ENCODE peak calls at places on chromosomes 7 and 10, in nine cellular contexts. H, E, R, I, Y, J, S, F and W are unnamed samples.

GRCh38 chr7:143000648-143001047 is 26.3 kb downstream of the OR9A2 start:
- DNase-seq in H (no peak), E (no peak), R (no peak), I (no peak), Y (no peak), J (no peak), S (no peak), F (no peak), W (no peak)

GRCh38 chr10:21991785-21992184 is 11.7 kb downstream of the DNAJC1 start:
- DNase-seq in H (no peak), E (no peak), R (no peak), I (no peak), Y (no peak), J (no peak), S (no peak), F (no peak), W (no peak)

GRCh38 chr10:113523628-113524027 is 29.2 kb upstream of the HABP2 start:
- DNase-seq in H (no peak), E (no peak), R (no peak), I (no peak), Y (no peak), J (no peak), S (no peak), F (no peak), W (no peak)

GRCh38 chr10:2852574-2853323 is 214.6 kb upstream of the PFKP start:
- DNase-seq in H (no peak), E (no peak), R (no peak), I (no peak), Y (no peak), J (no peak), S (no peak), F (no peak), W (no peak)

GRCh38 chr10:62308101-62308500 is 39.5 kb upstream of the RTKN2 start:
- DNase-seq in H (no peak), E (no peak), R (no peak), I (no peak), Y (no peak), J (no peak), S (no peak), F (no peak), W (no peak)

GRCh38 chr7:133702078-133702477 is 425.1 kb upstream of the LRGUK start:
- DNase-seq in H (no peak), E (no peak), R (no peak), I (no peak), Y (no peak), J (no peak), S (no peak), F (no peak), W (no peak)

GRCh38 chr7:131819891-131820290 is 263.5 kb upstream of the PODXL start:
- DNase-seq in H (no peak), E (no peak), R (no peak), I (no peak), Y (no peak), J (no peak), S (no peak), F (no peak), W (no peak)

GRCh38 chr10:132878091-132878729 is 64.2 kb downstream of the CFAP46 start:
- DNase-seq in H (no peak), E (no peak), R (peak), I (no peak), Y (peak), J (no peak), S (no peak), F (peak), W (peak)

GRCh38 chr10:104492349-104492940 is 138.8 kb downstream of the CFAP58 start:
- DNase-seq in H (no peak), E (no peak), R (no peak), I (no peak), Y (no peak), J (no peak), S (no peak), F (no peak), W (no peak)

GRCh38 chr10:65531545-65531944 is 1394.3 kb upstream of the LRRTM3 start:
- DNase-seq in H (no peak), E (no peak), R (no peak), I (no peak), Y (no peak), J (no peak), S (no peak), F (no peak), W (no peak)

GRCh38 chr7:132410385-132410784 is 165.9 kb downstream of the PLXNA4 start:
- DNase-seq in H (no peak), E (no peak), R (no peak), I (no peak), Y (no peak), J (peak), S (peak), F (no peak), W (no peak)

GRCh38 chr7:49580000-49580399 is 193.4 kb upstream of the VWC2 start:
- DNase-seq in H (no peak), E (no peak), R (peak), I (no peak), Y (no peak), J (no peak), S (no peak), F (no peak), W (peak)

GRCh38 chr7:94700926-94701554 is 45.1 kb upstream of the SGCE start:
- DNase-seq in H (no peak), E (no peak), R (no peak), I (no peak), Y (no peak), J (peak), S (peak), F (no peak), W (no peak)

GRCh38 chr7:66206116-66206908 is 1.2 kb downstream of the TPST1 start:
- DNase-seq in H (no peak), E (no peak), R (peak), I (no peak), Y (no peak), J (no peak), S (peak), F (no peak), W (peak)

GRCh38 chr7:121525155-121525819 is 129.2 kb upstream of the FAM3C start:
- DNase-seq in H (no peak), E (no peak), R (no peak), I (no peak), Y (no peak), J (no peak), S (no peak), F (no peak), W (no peak)

GRCh38 chr7:129769400-129769774 is 157.9 kb downstream of the NRF1 start:
- DNase-seq in H (no peak), E (no peak), R (no peak), I (no peak), Y (no peak), J (no peak), S (no peak), F (no peak), W (no peak)

GRCh38 chr7:80740778-80741545 is 102.5 kb downstream of the CD36 start:
- DNase-seq in H (no peak), E (no peak), R (no peak), I (no peak), Y (no peak), J (peak), S (peak), F (no peak), W (no peak)

GRCh38 chr7:15889501-15889900 is 203.0 kb upstream of the MEOX2 start:
- DNase-seq in H (no peak), E (no peak), R (peak), I (peak), Y (no peak), J (peak), S (peak), F (no peak), W (no peak)

GRCh38 chr10:13322615-13323148 is 22.8 kb upstream of the PHYH start:
- DNase-seq in H (no peak), E (no peak), R (no peak), I (no peak), Y (no peak), J (no peak), S (no peak), F (no peak), W (no peak)

GRCh38 chr7:84139986-84140729 is 54.4 kb downstream of the SEMA3A start:
- DNase-seq in H (no peak), E (no peak), R (no peak), I (no peak), Y (no peak), J (peak), S (no peak), F (no peak), W (no peak)

GRCh38 chr10:17216217-17216900 is 11.7 kb upstream of the VIM start:
- DNase-seq in H (no peak), E (peak), R (no peak), I (no peak), Y (no peak), J (peak), S (peak), F (no peak), W (no peak)

GRCh38 chr10:77268721-77269120 is 368.9 kb downstream of the KCNMA1 start:
- DNase-seq in H (no peak), E (no peak), R (no peak), I (no peak), Y (no peak), J (no peak), S (no peak), F (no peak), W (no peak)

GRCh38 chr10:33244354-33244967 is 90.0 kb downstream of the NRP1 start:
- DNase-seq in H (no peak), E (no peak), R (no peak), I (no peak), Y (no peak), J (no peak), S (no peak), F (no peak), W (no peak)

GRCh38 chr10:34254596-34254995 is 560.5 kb downstream of the PARD3 start:
- DNase-seq in H (no peak), E (no peak), R (no peak), I (no peak), Y (no peak), J (peak), S (peak), F (no peak), W (no peak)

GRCh38 chr10:126476256-126476655 is 88.0 kb upstream of the ADAM12 start:
- DNase-seq in H (no peak), E (no peak), R (no peak), I (peak), Y (no peak), J (no peak), S (no peak), F (no peak), W (no peak)

GRCh38 chr7:2952316-2952715 is 91.4 kb downstream of the CARD11 start:
- DNase-seq in H (no peak), E (no peak), R (no peak), I (no peak), Y (no peak), J (no peak), S (no peak), F (no peak), W (no peak)

GRCh38 chr7:41010418-41010817 is 692.5 kb downstream of the INHBA start:
- DNase-seq in H (peak), E (no peak), R (no peak), I (peak), Y (no peak), J (no peak), S (peak), F (no peak), W (no peak)

GRCh38 chr10:5526691-5527331 is 2.0 kb downstream of the CALML3 start:
- DNase-seq in H (no peak), E (no peak), R (no peak), I (no peak), Y (no peak), J (no peak), S (no peak), F (no peak), W (no peak)

GRCh38 chr10:78342787-78343186 is 309.1 kb downstream of the RPS24 start:
- DNase-seq in H (no peak), E (no peak), R (peak), I (no peak), Y (no peak), J (no peak), S (no peak), F (peak), W (no peak)

GRCh38 chr10:84225424-84226173 is at the start of gene LRIT2:
- DNase-seq in H (no peak), E (no peak), R (no peak), I (no peak), Y (no peak), J (no peak), S (no peak), F (no peak), W (no peak)

GRCh38 chr10:22805304-22805703 is 90.9 kb upstream of the PIP4K2A start:
- DNase-seq in H (no peak), E (no peak), R (no peak), I (no peak), Y (peak), J (peak), S (peak), F (no peak), W (no peak)

GRCh38 chr7:26413007-26413691 is 121.5 kb downstream of the SNX10 start:
- DNase-seq in H (no peak), E (no peak), R (no peak), I (no peak), Y (no peak), J (no peak), S (no peak), F (no peak), W (no peak)

GRCh38 chr10:105837951-105838350 is 1196.9 kb downstream of the SORCS3 start:
- DNase-seq in H (no peak), E (no peak), R (no peak), I (no peak), Y (peak), J (peak), S (peak), F (no peak), W (no peak)

GRCh38 chr7:155685070-155685790 is 40.8 kb downstream of the RBM33 start:
- DNase-seq in H (no peak), E (no peak), R (no peak), I (no peak), Y (no peak), J (no peak), S (no peak), F (no peak), W (no peak)

GRCh38 chr10:68828833-68829232 is 1.5 kb downstream of the STOX1 start:
- DNase-seq in H (no peak), E (no peak), R (no peak), I (no peak), Y (no peak), J (no peak), S (no peak), F (no peak), W (no peak)

GRCh38 chr10:68829494-68829893 is 2.2 kb downstream of the STOX1 start:
- DNase-seq in H (no peak), E (no peak), R (no peak), I (no peak), Y (no peak), J (no peak), S (no peak), F (no peak), W (no peak)

GRCh38 chr10:68829952-68830351 is 2.6 kb downstream of the STOX1 start:
- DNase-seq in H (no peak), E (no peak), R (no peak), I (no peak), Y (no peak), J (no peak), S (no peak), F (no peak), W (no peak)

GRCh38 chr10:68831961-68832455 is 4.7 kb downstream of the STOX1 start:
- DNase-seq in H (no peak), E (no peak), R (no peak), I (no peak), Y (no peak), J (no peak), S (no peak), F (no peak), W (no peak)

GRCh38 chr10:68826764-68827591 is at the start of gene STOX1:
- DNase-seq in H (peak), E (peak), R (peak), I (peak), Y (peak), J (peak), S (peak), F (peak), W (peak)
- TF ChIP-seq CTCF in H (no peak), E (no peak), R (no peak), I (no peak), Y (peak), J (no peak), S (no peak), F (no peak), W (no peak)

GRCh38 chr7:92178928-92179373 is at the start of gene LRRD1:
- DNase-seq in H (peak), E (peak), R (peak), I (peak), Y (peak), J (peak), S (peak), F (peak), W (peak)
- H3K4me3 ChIP-seq in H (peak), E (peak), R (peak), I (peak), Y (peak), J (peak), S (no peak), F (peak), W (peak)

GRCh38 chr10:128734734-128735133 is 608.5 kb upstream of the MKI67 start:
- DNase-seq in H (no peak), E (no peak), R (no peak), I (no peak), Y (no peak), J (no peak), S (no peak), F (no peak), W (no peak)

GRCh38 chr10:128735996-128736395 is 609.8 kb upstream of the MKI67 start:
- DNase-seq in H (no peak), E (no peak), R (no peak), I (no peak), Y (no peak), J (no peak), S (no peak), F (no peak), W (no peak)

GRCh38 chr10:128744092-128744491 is 617.9 kb upstream of the MKI67 start:
- DNase-seq in H (no peak), E (no peak), R (no peak), I (no peak), Y (no peak), J (no peak), S (no peak), F (no peak), W (no peak)

GRCh38 chr10:128734161-128734560 is 607.9 kb upstream of the MKI67 start:
- DNase-seq in H (no peak), E (no peak), R (no peak), I (no peak), Y (no peak), J (no peak), S (no peak), F (no peak), W (no peak)

GRCh38 chr10:128739937-128740336 is 613.7 kb upstream of the MKI67 start:
- DNase-seq in H (no peak), E (no peak), R (no peak), I (no peak), Y (no peak), J (no peak), S (no peak), F (no peak), W (no peak)
- TF ChIP-seq CTCF in H (no peak), E (no peak), R (no peak), I (no peak), Y (no peak), J (no peak), S (no peak), F (no peak), W (no peak)

GRCh38 chr10:131652416-131652815 is 248.4 kb upstream of the PPP2R2D start:
- DNase-seq in H (no peak), E (no peak), R (peak), I (no peak), Y (no peak), J (no peak), S (no peak), F (peak), W (peak)
- H3K4me3 ChIP-seq in H (no peak), E (no peak), R (no peak), I (no peak), Y (no peak), J (no peak), S (no peak), F (no peak), W (no peak)

DNA sequence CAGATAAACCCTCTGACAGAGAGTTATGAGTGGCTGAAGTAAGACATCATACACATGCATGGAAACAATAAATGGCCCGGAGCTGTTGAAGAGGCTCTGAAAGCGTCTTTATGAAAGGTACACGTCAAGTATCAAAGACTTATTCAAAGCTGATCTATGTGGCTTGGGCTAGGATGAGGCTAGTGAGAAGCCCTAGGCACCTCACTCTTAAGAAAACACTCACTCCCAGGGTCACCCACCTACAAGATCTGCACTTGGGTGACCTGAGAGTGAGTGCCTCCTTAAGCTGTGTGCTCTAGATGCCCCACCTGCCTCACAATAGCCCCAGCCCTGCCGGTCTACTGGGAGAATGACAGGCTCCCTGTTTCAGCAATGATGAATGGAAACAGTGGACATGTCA is 1.1 kb upstream of the GIMAP1 start:
- DNase-seq in H (no peak), E (no peak), R (no peak), I (no peak), Y (no peak), J (no peak), S (no peak), F (no peak), W (no peak)
- TF ChIP-seq CTCF in H (no peak), E (no peak), R (no peak), I (no peak), Y (no peak), J (no peak), S (no peak), F (no peak), W (no peak)

GRCh38 chr7:112504093-112504695 is 23.4 kb downstream of the LSMEM1 start:
- DNase-seq in H (no peak), E (no peak), R (no peak), I (no peak), Y (no peak), J (no peak), S (no peak), F (no peak), W (no peak)

GRCh38 chr7:112500619-112501018 is 19.8 kb downstream of the LSMEM1 start:
- DNase-seq in H (no peak), E (no peak), R (no peak), I (no peak), Y (no peak), J (peak), S (no peak), F (no peak), W (no peak)

GRCh38 chr7:112503361-112504023 is 22.7 kb downstream of the LSMEM1 start:
- DNase-seq in H (no peak), E (no peak), R (no peak), I (no peak), Y (no peak), J (no peak), S (no peak), F (no peak), W (no peak)

GRCh38 chr7:112502700-112503099 is 21.9 kb downstream of the LSMEM1 start:
- DNase-seq in H (no peak), E (no peak), R (no peak), I (no peak), Y (no peak), J (no peak), S (no peak), F (no peak), W (no peak)

GRCh38 chr7:112501958-112502503 is 21.2 kb downstream of the LSMEM1 start:
- DNase-seq in H (no peak), E (no peak), R (no peak), I (no peak), Y (no peak), J (no peak), S (no peak), F (no peak), W (no peak)
- H3K4me3 ChIP-seq in H (no peak), E (no peak), R (no peak), I (no peak), Y (no peak), J (no peak), S (no peak), F (no peak), W (no peak)